ENCODE peak calls at places on chromosome 11, in six cellular contexts. S, Y, N, M, Q and W are unnamed samples.
A peak's percentile ranks its signal among the peaks of the same experiment; 100 is the strongest.

GRCh38 chr11:123188508-123189165 is 6.4 kb downstream of the CLMP start:
- DNase-seq in Q (no peak), M (no peak), N (no peak), Y (no peak), S (no peak), W (peak; percentile 27)

GRCh38 chr11:109085708-109086373 is 336.1 kb upstream of the C11orf87 start:
- DNase-seq in S (no peak), Y (no peak), Q (no peak), N (no peak), M (no peak), W (no peak)

GRCh38 chr11:2927493-2927800 is 1.8 kb downstream of the PHLDA2 start:
- DNase-seq in Y (no peak), N (no peak), Q (no peak), S (no peak), M (no peak), W (no peak)

GRCh38 chr11:17730137-17730536 is 4.4 kb upstream of the KCNC1 start:
- DNase-seq in Q (no peak), M (no peak), Y (no peak), N (no peak), S (no peak), W (no peak)

GRCh38 chr11:70108250-70108649 is 30.1 kb downstream of the ANO1 start:
- DNase-seq in N (no peak), Y (no peak), S (no peak), M (no peak), Q (no peak), W (no peak)

GRCh38 chr11:6625832-6626420 is 6.7 kb upstream of the TPP1 start:
- DNase-seq in Y (no peak), M (no peak), S (no peak), Q (no peak), N (no peak), W (no peak)

GRCh38 chr11:119793335-119793984 is 64.5 kb upstream of the NECTIN1 start:
- DNase-seq in Q (no peak), Y (no peak), M (no peak), N (no peak), S (no peak), W (no peak)

GRCh38 chr11:128582496-128583366 is 4.6 kb downstream of the ETS1 start:
- DNase-seq in M (no peak), S (peak; percentile 35), N (no peak), Q (peak; percentile 39), Y (no peak), W (no peak)

GRCh38 chr11:33515347-33515746 is 185.3 kb downstream of the C11orf91 start:
- DNase-seq in Q (no peak), S (no peak), Y (no peak), N (no peak), M (no peak), W (peak; percentile 6)

GRCh38 chr11:94706211-94706610 is 61.9 kb upstream of the AMOTL1 start:
- DNase-seq in Y (peak; percentile 76), S (no peak), M (peak; percentile 57), N (no peak), Q (no peak), W (no peak)

GRCh38 chr11:11329062-11329806 is 23.8 kb downstream of the CSNK2A3 start:
- DNase-seq in Y (no peak), N (no peak), M (no peak), S (no peak), Q (no peak), W (no peak)

GRCh38 chr11:134024420-134025085 is 44.3 kb upstream of the JAM3 start:
- DNase-seq in Y (no peak), M (no peak), S (no peak), N (no peak), Q (no peak), W (no peak)

GRCh38 chr11:7522546-7522945 is 8.7 kb downstream of the PPFIBP2 start:
- DNase-seq in Y (no peak), Q (no peak), S (no peak), N (no peak), M (no peak), W (no peak)

GRCh38 chr11:7500251-7500650 is 13.5 kb upstream of the PPFIBP2 start:
- DNase-seq in M (no peak), N (no peak), Q (no peak), S (no peak), Y (no peak), W (no peak)

GRCh38 chr11:7906481-7906880 is 24.6 kb downstream of the OR10A6 start:
- DNase-seq in S (no peak), Q (no peak), M (no peak), N (no peak), Y (no peak), W (no peak)

GRCh38 chr11:131652231-131652630 is 281.8 kb downstream of the NTM start:
- DNase-seq in Y (no peak), Q (no peak), S (no peak), M (no peak), N (no peak), W (no peak)

GRCh38 chr11:130769782-130770565 is 146.3 kb downstream of the SNX19 start:
- DNase-seq in S (no peak), Q (no peak), M (no peak), Y (no peak), N (no peak), W (no peak)

GRCh38 chr11:35274909-35275807 is 136.2 kb downstream of the CD44 start:
- DNase-seq in Y (peak; percentile 88), N (no peak), Q (peak; percentile 45), S (no peak), M (peak; percentile 51), W (peak; percentile 94)

GRCh38 chr11:103863497-103863896 is 172.9 kb upstream of the DDI1 start:
- DNase-seq in M (no peak), Q (no peak), N (no peak), S (no peak), Y (no peak), W (no peak)

GRCh38 chr11:8081591-8082021 is 595 bp downstream of the TUB start:
- DNase-seq in S (peak; percentile 42), M (no peak), N (no peak), Y (no peak), Q (peak; percentile 20), W (no peak)

GRCh38 chr11:121591405-121592033 is 138.8 kb upstream of the SORL1-AS1 start:
- DNase-seq in Y (peak; percentile 79), S (peak; percentile 60), Q (peak; percentile 63), M (peak; percentile 77), N (peak; percentile 64), W (peak; percentile 76)

GRCh38 chr11:83158965-83159900 is 2.3 kb downstream of the PCF11 start:
- DNase-seq in M (no peak), Q (no peak), Y (no peak), N (no peak), S (no peak), W (no peak)

GRCh38 chr11:83162377-83162776 is 5.4 kb downstream of the PCF11 start:
- DNase-seq in S (no peak), N (no peak), Y (no peak), Q (no peak), M (no peak), W (no peak)

GRCh38 chr11:83161610-83162199 is 4.8 kb downstream of the PCF11 start:
- DNase-seq in Q (no peak), M (no peak), S (no peak), N (no peak), Y (no peak), W (no peak)

GRCh38 chr11:83158474-83158786 is 1.5 kb downstream of the PCF11 start:
- DNase-seq in Q (no peak), Y (no peak), M (no peak), N (no peak), S (no peak), W (no peak)

GRCh38 chr11:83159901-83160865 is 3.3 kb downstream of the PCF11 start:
- DNase-seq in N (no peak), Q (peak; percentile 23), M (peak; percentile 50), Y (peak; percentile 80), S (no peak), W (peak; percentile 44)
- TF ChIP-seq POLR2A in N (no peak), Q (no peak), M (no peak), Y (no peak), S (no peak), W (no peak)

GRCh38 chr11:85698195-85698594 is 12.2 kb upstream of the CCDC89 start:
- DNase-seq in Q (no peak), M (no peak), N (no peak), Y (no peak), S (no peak), W (no peak)
- H3K4me3 ChIP-seq in Q (no peak overlapping the region), M (no peak overlapping the region), N (no peak overlapping the region), Y (no peak overlapping the region), S (no peak overlapping the region), W (no peak overlapping the region)

DNA sequence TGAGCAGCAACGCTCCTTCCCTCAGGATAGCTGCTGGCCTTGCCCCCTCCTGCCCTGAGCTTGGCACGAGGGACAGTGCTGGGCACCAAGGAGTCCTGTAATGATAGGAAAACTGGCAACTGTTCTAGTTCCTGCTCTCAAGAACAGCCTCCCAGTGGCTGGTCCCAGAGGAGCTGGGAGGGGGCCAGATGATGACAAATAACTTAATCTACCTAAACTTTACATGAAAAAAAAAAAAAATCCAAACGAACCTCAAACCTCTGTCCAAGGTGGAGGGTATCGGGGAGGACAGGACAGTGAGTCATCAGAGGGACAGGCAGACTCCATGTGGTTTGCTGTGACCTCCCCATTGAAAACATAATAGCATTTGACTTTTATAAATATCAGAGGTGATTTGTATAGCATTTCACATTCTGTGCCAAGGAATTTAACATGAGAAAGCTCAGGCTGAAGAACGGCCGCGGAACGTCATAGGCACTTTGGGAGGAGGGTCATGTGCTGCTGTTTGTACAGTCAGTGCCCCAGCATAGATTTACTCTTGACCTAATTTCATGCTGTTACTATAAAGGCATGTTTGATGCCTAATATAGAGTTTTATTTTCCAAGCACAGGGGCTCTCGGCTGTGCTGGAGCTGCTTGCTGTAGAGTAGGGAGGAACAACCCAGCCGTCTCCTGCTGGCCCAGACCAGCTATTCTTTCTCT is 98.2 kb upstream of the NNMT start:
- DNase-seq in Q (no peak), N (no peak), Y (peak; percentile 88), S (peak; percentile 69), M (peak; percentile 70), W (peak; percentile 88)
- TF ChIP-seq POLR2A in Q (no peak), N (no peak), Y (peak; percentile 33), S (no peak), M (no peak), W (no peak)

GRCh38 chr11:46285173-46285572 is 7.7 kb downstream of the CREB3L1 start:
- DNase-seq in Q (no peak), S (no peak), M (no peak), N (no peak), Y (no peak), W (no peak)

GRCh38 chr11:46279393-46280099 is 2.1 kb downstream of the CREB3L1 start:
- DNase-seq in S (peak; percentile 82), N (no peak), M (no peak), Y (peak; percentile 45), Q (no peak), W (peak; percentile 57)

GRCh38 chr11:46278387-46279173 is 1.1 kb downstream of the CREB3L1 start:
- DNase-seq in M (no peak), N (no peak), Y (peak; percentile 71), S (peak; percentile 63), Q (no peak), W (peak; percentile 81)

GRCh38 chr11:46277623-46278386 is at the start of gene CREB3L1:
- DNase-seq in M (no peak), Y (peak; percentile 23), N (no peak), S (peak; percentile 44), Q (no peak), W (peak; percentile 42)

DNA sequence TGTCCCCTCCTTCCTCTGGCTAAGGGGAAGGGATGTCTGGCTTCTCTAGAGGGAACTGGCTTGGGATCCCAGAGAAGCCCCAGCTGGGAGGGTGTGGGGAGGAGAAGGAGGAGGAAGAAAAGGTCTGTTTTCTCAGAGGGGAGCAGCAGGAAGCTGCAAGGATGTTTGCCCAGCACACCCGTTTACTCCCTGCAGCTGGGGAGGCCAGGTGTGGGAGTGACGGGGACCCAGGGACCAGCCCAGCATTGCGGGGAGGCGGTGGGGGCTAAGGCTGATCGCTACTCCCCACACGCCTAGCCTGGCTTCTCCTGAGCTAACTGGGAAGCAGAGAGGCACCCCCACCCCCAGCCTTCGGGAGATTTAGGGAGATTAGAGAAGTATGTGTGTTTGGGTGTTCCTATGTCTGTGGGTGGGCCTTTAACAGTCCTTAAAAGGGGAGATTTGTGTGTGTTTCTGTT is 3.9 kb downstream of the CREB3L1 start:
- DNase-seq in N (no peak), Y (peak; percentile 23), M (no peak), Q (no peak), S (peak; percentile 43), W (no peak)
- H3K4me3 ChIP-seq in N (no peak overlapping the region), Y (peak overlapping the region; percentile 1), M (no peak overlapping the region), Q (no peak overlapping the region), S (no peak overlapping the region), W (no peak overlapping the region)